ENCODE peak calls at places on chromosome 13, in ten cellular contexts. T is A549; W is neural progenitor cell; M is mesenchymal stem cell; U is left ventricle myocardium inferior; S is CD8-positive, alpha-beta memory T cell; K is thoracic aorta; N is neuronal stem cell; P is PC-3; X is aorta. H is an unnamed sample.

GRCh38 chr13:44243198-44243852 is 130.3 kb upstream of the SERP2 start:
- DNase-seq in X (no peak), T (no peak), M (peak; percentile 88), S (no peak), U (no peak), N (peak; percentile 15), W (peak; percentile 59), K (no peak), P (peak; percentile 59), H (peak; percentile 92)

GRCh38 chr13:37313383-37313782 is 207.9 kb upstream of the CSNK1A1L start:
- DNase-seq in T (no peak), M (no peak), U (no peak), X (no peak), P (peak; percentile 16), S (no peak), N (no peak), K (no peak), W (no peak), H (no peak)

GRCh38 chr13:102550507-102550906 is 46.3 kb upstream of the TPP2 start:
- DNase-seq in M (no peak), S (no peak), W (peak; percentile 15), X (no peak), P (no peak), N (no peak), U (no peak), T (no peak), K (no peak), H (peak; percentile 59)

GRCh38 chr13:101511766-101512165 is 59.3 kb downstream of the ITGBL1 start:
- DNase-seq in X (no peak), S (no peak), K (no peak), N (no peak), U (no peak), T (no peak), P (no peak), W (no peak), M (no peak), H (no peak)

GRCh38 chr13:109243311-109243951 is 543.0 kb downstream of the IRS2 start:
- DNase-seq in T (peak; percentile 33), X (no peak), M (peak; percentile 92), N (no peak), U (no peak), W (no peak), S (no peak), K (no peak), P (peak; percentile 88), H (peak; percentile 59)

GRCh38 chr13:23671367-23671766 is 101.2 kb downstream of the TNFRSF19 start:
- DNase-seq in S (no peak), U (no peak), M (no peak), X (no peak), N (no peak), P (no peak), T (no peak), W (no peak), K (no peak), H (no peak)

GRCh38 chr13:101487046-101487830 is 34.8 kb downstream of the ITGBL1 start:
- DNase-seq in P (no peak), N (no peak), S (no peak), U (no peak), M (no peak), K (no peak), W (no peak), T (no peak), X (no peak), H (no peak)

GRCh38 chr13:39777527-39778061 is 122.1 kb downstream of the COG6 start:
- DNase-seq in T (peak; percentile 8), P (peak; percentile 86), M (peak; percentile 96), N (no peak), S (no peak), W (peak; percentile 41), K (no peak), U (no peak), X (no peak), H (peak; percentile 59)

GRCh38 chr13:33649212-33649917 is 168.6 kb upstream of the RFC3 start:
- DNase-seq in K (no peak), U (no peak), X (no peak), W (no peak), T (no peak), S (no peak), M (peak; percentile 29), N (no peak), P (peak; percentile 38), H (no peak)

GRCh38 chr13:33644607-33645543 is 173.1 kb upstream of the RFC3 start:
- DNase-seq in N (no peak), U (no peak), M (no peak), W (no peak), S (no peak), K (no peak), P (peak; percentile 36), T (no peak), X (no peak), H (no peak)

GRCh38 chr13:33640832-33641231 is 177.1 kb upstream of the RFC3 start:
- DNase-seq in N (no peak), X (no peak), P (no peak), K (no peak), S (no peak), M (peak; percentile 56), T (no peak), W (no peak), U (no peak), H (no peak)

GRCh38 chr13:33642374-33643065 is 175.4 kb upstream of the RFC3 start:
- DNase-seq in W (peak; percentile 7), K (no peak), X (no peak), U (peak; percentile 39), M (peak; percentile 96), N (no peak), P (peak; percentile 32), S (no peak), T (peak; percentile 5), H (peak; percentile 68)

DNA sequence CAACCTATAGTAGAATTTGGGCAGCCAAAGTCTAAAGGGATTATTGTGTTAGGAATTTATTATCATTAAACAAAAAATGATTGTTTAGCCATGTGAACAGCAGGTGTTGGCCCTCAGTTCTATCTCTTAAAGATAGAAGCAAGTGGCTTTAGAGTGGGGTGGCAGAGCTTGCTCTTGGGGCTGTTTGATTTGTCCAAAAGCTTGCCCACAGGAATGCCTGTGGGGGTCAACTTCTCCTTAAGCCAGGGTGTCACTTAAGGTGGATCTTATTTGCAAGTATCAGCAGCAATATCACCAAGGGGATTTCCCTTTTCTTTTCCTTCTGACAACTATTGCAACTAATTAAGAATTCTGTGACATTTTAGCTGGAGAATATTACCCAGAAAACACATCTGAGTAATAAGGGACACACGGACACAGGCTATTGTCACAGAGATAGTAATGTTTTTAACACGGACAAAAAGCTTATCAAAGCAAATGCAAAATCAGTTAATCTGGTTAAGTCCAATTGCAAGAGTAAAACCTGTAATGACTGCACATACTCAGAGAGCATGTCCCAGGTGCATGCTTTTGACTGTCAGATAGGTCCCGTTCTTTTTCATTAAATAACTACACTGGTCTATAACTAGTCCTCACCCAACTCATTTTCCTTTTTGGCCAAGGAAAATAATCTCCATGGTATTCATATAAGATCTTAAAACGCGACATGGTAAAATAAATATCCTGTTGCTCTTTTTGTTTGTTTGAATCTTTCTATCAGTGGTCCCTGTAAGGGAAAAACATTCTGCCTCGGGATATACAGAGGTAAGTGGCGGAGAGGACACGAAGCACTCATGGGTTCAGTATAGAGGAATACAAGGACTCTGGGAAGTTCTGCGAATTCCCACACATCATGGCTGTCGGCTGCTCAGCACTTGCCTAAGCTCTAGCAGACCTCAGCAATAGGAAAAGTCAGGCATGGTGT is 172.1 kb upstream of the RFC3 start:
- DNase-seq in T (no peak), M (no peak), K (no peak), U (no peak), S (no peak), W (no peak), N (no peak), P (no peak), X (no peak), H (no peak)
- H3K4me1 ChIP-seq in T (peaks cover 46% of the 10 kb centered on the region), M (peaks cover 9% of the 10 kb centered on the region), K (peaks cover 10% of the 10 kb centered on the region), U (peaks cover 52% of the 10 kb centered on the region), S (no peaks in the 10 kb centered on the region), W (peaks cover 5% of the 10 kb centered on the region), N (peaks cover 8% of the 10 kb centered on the region), P (peaks cover 21% of the 10 kb centered on the region), X (peaks cover 4% of the 10 kb centered on the region), H (peaks cover 18% of the 10 kb centered on the region)

GRCh38 chr13:48574036-48574796 is 41.3 kb upstream of the RCBTB2 start:
- DNase-seq in S (no peak), W (no peak), P (no peak), M (no peak), N (no peak), X (no peak), U (no peak), K (no peak), T (no peak), H (no peak)

GRCh38 chr13:48579167-48579918 is 46.5 kb upstream of the RCBTB2 start:
- DNase-seq in P (no peak), W (no peak), U (no peak), N (no peak), X (no peak), T (no peak), K (no peak), S (no peak), M (no peak), H (no peak)

GRCh38 chr13:48578516-48579166 is 45.8 kb upstream of the RCBTB2 start:
- DNase-seq in P (no peak), W (no peak), U (no peak), X (no peak), K (no peak), T (no peak), N (no peak), S (no peak), M (no peak), H (no peak)

GRCh38 chr13:48575014-48575413 is 42.1 kb upstream of the RCBTB2 start:
- DNase-seq in U (no peak), X (no peak), N (no peak), M (no peak), P (no peak), W (no peak), S (no peak), K (no peak), T (no peak), H (no peak)

DNA sequence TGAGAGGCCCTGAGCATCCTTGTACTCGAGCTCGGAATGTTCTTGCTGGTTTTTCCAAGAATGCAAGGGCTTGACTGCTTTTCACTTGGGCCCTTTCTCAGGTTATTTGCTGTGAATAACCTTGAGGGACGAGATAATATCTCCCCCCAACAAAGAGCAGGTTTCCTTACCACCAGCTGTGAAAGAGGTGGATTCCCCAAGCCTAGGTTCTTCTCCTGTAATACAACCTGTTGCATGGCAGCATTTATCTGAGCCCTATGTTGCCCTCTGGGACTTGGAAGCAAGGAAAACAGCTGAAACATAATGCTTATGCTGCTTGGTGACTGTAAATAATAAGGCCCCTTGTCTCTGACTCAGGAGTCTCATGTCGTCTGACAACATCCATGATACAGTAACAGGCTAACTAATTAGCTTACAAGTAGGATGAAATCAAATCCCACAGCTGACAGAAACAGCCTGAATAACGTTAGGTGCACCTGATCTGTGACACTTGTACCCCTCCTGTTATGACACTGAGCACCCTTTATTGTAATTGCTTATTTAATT is 43.6 kb upstream of the RCBTB2 start:
- DNase-seq in K (no peak), S (no peak), N (no peak), M (no peak), P (no peak), W (no peak), T (no peak), U (no peak), X (no peak), H (no peak)
- H3K4me1 ChIP-seq in K (peaks cover 6% of the 10 kb centered on the region), S (peaks cover 10% of the 10 kb centered on the region), N (peaks cover 2% of the 10 kb centered on the region), M (no peaks in the 10 kb centered on the region), P (no peaks in the 10 kb centered on the region), W (peaks cover 8% of the 10 kb centered on the region), T (no peaks in the 10 kb centered on the region), U (peaks cover 50% of the 10 kb centered on the region), X (no peaks in the 10 kb centered on the region), H (peaks cover 8% of the 10 kb centered on the region)

GRCh38 chr13:66301482-66301881 is 928.7 kb downstream of the PCDH9 start:
- DNase-seq in M (no peak), W (no peak), P (peak; percentile 27), X (no peak), N (no peak), U (no peak), S (no peak), K (no peak), T (no peak), H (no peak)

DNA sequence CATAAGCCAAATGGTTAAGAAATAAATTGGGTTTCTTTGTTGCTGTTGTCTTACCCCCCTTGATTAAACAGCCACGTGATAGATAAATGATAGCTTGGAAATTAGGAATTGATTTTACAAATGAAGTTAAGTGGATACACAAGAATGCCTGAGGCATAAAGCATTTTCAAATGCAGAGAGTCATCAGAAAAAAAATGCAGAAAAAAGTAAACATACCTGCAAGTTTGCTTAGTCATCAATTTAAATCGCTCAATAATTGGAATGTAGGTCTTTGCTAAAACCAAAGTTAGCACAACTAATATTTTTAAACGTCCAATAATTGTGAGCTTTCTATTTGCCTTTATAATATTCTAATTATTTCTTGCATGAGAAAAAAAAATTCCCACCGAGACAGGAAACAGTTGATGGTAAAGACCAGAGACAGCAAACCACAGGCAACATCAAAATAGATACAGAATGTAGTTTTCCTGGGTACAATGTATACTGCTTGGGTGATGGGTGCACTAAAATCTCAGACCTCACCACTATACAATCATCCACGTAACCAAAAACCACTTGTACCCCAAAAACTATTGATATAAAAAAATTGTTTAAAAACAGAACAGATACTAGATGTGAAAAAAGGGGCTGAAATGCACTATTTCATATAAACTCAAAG is 924.0 kb downstream of the PCDH9 start:
- DNase-seq in U (no peak), S (no peak), M (no peak), P (no peak), N (no peak), X (no peak), K (no peak), W (no peak), T (no peak), H (no peak)
- H3K4me1 ChIP-seq in U (no peaks in the 10 kb centered on the region), S (no peaks in the 10 kb centered on the region), M (no peaks in the 10 kb centered on the region), P (peaks cover 20% of the 10 kb centered on the region), N (no peaks in the 10 kb centered on the region), X (no peaks in the 10 kb centered on the region), K (no peaks in the 10 kb centered on the region), W (no peaks in the 10 kb centered on the region), T (peaks cover 17% of the 10 kb centered on the region), H (no peaks in the 10 kb centered on the region)

GRCh38 chr13:32428581-32429072 is 697 bp upstream of the N4BP2L1 start:
- DNase-seq in X (no peak), M (no peak), S (no peak), N (no peak), W (no peak), K (no peak), P (no peak), T (no peak), U (no peak), H (no peak)
- H3K4me1 ChIP-seq in X (no peaks in the 10 kb centered on the region), M (peaks cover 14% of the 10 kb centered on the region), S (peaks cover 32% of the 10 kb centered on the region), N (peaks cover 2% of the 10 kb centered on the region), W (peaks cover 8% of the 10 kb centered on the region), K (peaks cover 13% of the 10 kb centered on the region), P (peaks cover 8% of the 10 kb centered on the region), T (no peaks in the 10 kb centered on the region), U (peaks cover 58% of the 10 kb centered on the region), H (no peaks in the 10 kb centered on the region)